ENCODE peak calls at places on chromosomes 13 and 19, in six cellular contexts. J is CD4-positive, alpha-beta memory T cell; E is breast epithelium; D is tibial nerve; V is uterus; U is fibroblast of lung. T is an unnamed sample. For H3K36me3, H3K27me3 and H3K4me1, the result is how much of the 10 kb centered on the place peaks cover.

GRCh38 chr19:24073807-24074206 is 13.2 kb upstream of the ZNF254 start:
- DNase-seq in U (no peak), D (no peak), E (no peak), J (no peak), V (no peak), T (no peak)

GRCh38 chr13:30479590-30480219 is 14.0 kb upstream of the HMGB1 start:
- DNase-seq in V (no peak), E (no peak), J (no peak), U (no peak), D (no peak), T (no peak)

GRCh38 chr13:50400930-50401553 is 385.8 kb downstream of the KCNRG start:
- DNase-seq in U (peak), V (no peak), E (no peak), D (no peak), J (no peak), T (peak)

GRCh38 chr19:18839465-18840287 is 7.9 kb downstream of the UPF1 start:
- DNase-seq in E (no peak), V (no peak), U (peak), J (no peak), D (no peak), T (no peak)

GRCh38 chr19:10568444-10568825 is 344 bp downstream of the CDKN2D start:
- DNase-seq in E (peak), D (no peak), J (no peak), U (no peak), V (no peak), T (no peak)

GRCh38 chr19:2693492-2693891 is 9.0 kb downstream of the GNG7 start:
- DNase-seq in U (no peak), V (no peak), D (no peak), J (no peak), E (no peak), T (no peak)

GRCh38 chr19:3984584-3984907 is 717 bp downstream of the EEF2 start:
- DNase-seq in E (peak), V (no peak), J (no peak), D (no peak), U (no peak), T (no peak)

GRCh38 chr19:35704218-35704617 is at the start of gene ZBTB32:
- DNase-seq in D (no peak), E (no peak), V (no peak), U (peak), J (no peak), T (peak)

GRCh38 chr13:49774376-49775005 is 18.0 kb downstream of the KPNA3 start:
- DNase-seq in E (no peak), J (no peak), D (no peak), U (no peak), V (no peak), T (no peak)

GRCh38 chr13:28478127-28478526 is 16.8 kb downstream of the FLT1 start:
- DNase-seq in U (peak), D (no peak), J (no peak), E (no peak), V (no peak), T (no peak)

GRCh38 chr19:36041831-36042230 is 9.2 kb upstream of the CLIP3 start:
- DNase-seq in U (peak), J (no peak), V (peak), E (no peak), D (no peak), T (no peak)

GRCh38 chr13:21674271-21675009 is 3.6 kb downstream of the FGF9 start:
- DNase-seq in E (no peak), V (no peak), J (peak), D (no peak), U (no peak), T (no peak)

GRCh38 chr19:39430675-39431593 is 4.8 kb downstream of the RPS16 start:
- DNase-seq in J (peak), E (no peak), D (no peak), U (peak), V (no peak), T (peak)

GRCh38 chr19:17677002-17677401 is 11.2 kb downstream of the UNC13A start:
- DNase-seq in J (no peak), E (no peak), U (no peak), D (no peak), V (no peak), T (no peak)

GRCh38 chr13:80340643-80341097 is 256 bp downstream of the SPRY2 start:
- DNase-seq in U (peak), V (no peak), E (peak), D (peak), J (no peak), T (no peak)

GRCh38 chr19:11578342-11579142 is 1.1 kb upstream of the ACP5 start:
- DNase-seq in U (peak), J (peak), D (peak), V (peak), E (peak), T (peak)

GRCh38 chr13:92966900-92967299 is 259.7 kb upstream of the GPC6 start:
- DNase-seq in U (no peak), J (no peak), V (no peak), E (no peak), D (no peak), T (no peak)

GRCh38 chr13:44578064-44578394 is 1.9 kb upstream of the TSC22D1 start:
- DNase-seq in J (no peak), E (no peak), V (no peak), U (peak), D (peak), T (peak)

GRCh38 chr13:97012251-97013048 is 18.2 kb upstream of the OXGR1 start:
- DNase-seq in J (no peak), V (no peak), E (no peak), D (no peak), U (no peak), T (no peak)

GRCh38 chr13:98509271-98510155 is 67.4 kb downstream of the STK24 start:
- DNase-seq in E (no peak), J (peak), U (peak), V (no peak), D (peak), T (peak)

GRCh38 chr19:19816679-19817078 is 4.9 kb downstream of the ZNF506 start:
- DNase-seq in E (no peak), U (no peak), J (no peak), D (no peak), V (peak), T (no peak)

GRCh38 chr13:20686167-20686566 is 17.3 kb upstream of the IL17D start:
- DNase-seq in D (no peak), J (no peak), E (no peak), U (no peak), V (no peak), T (no peak)

GRCh38 chr19:48444129-48444932 is 1.5 kb upstream of the GRWD1 start:
- DNase-seq in J (no peak), U (no peak), D (no peak), V (peak), E (no peak), T (no peak)

GRCh38 chr13:61728468-61728867 is 312.8 kb upstream of the PCDH20 start:
- DNase-seq in U (peak), J (no peak), D (no peak), E (no peak), V (no peak), T (peak)

GRCh38 chr19:2798733-2799132 is 13.4 kb downstream of the THOP1 start:
- DNase-seq in D (no peak), J (no peak), E (no peak), V (no peak), U (no peak), T (no peak)

GRCh38 chr13:20130652-20131051 is 30.2 kb downstream of the GJA3 start:
- DNase-seq in D (no peak), U (no peak), J (no peak), V (no peak), E (no peak), T (no peak)

GRCh38 chr13:71867101-71867814 is at the start of gene DACH1:
- DNase-seq in J (no peak), E (no peak), V (peak), U (peak), D (peak), T (peak)

GRCh38 chr19:33778089-33778791 is 18.4 kb upstream of the KCTD15 start:
- DNase-seq in V (peak), J (peak), E (peak), U (peak), D (peak), T (peak)

GRCh38 chr19:41339936-41340335 is 13.8 kb downstream of the TGFB1 start:
- DNase-seq in U (no peak), J (no peak), E (no peak), V (no peak), D (no peak), T (no peak)

GRCh38 chr19:19743176-19743575 is 10.3 kb upstream of the ZNF14 start:
- DNase-seq in D (no peak), J (no peak), U (no peak), E (no peak), V (no peak), T (no peak)

GRCh38 chr19:22602631-22603272 is 31.4 kb upstream of the ZNF492 start:
- DNase-seq in E (no peak), V (no peak), J (no peak), D (no peak), U (no peak), T (no peak)

GRCh38 chr13:22176968-22177545 is 506.2 kb downstream of the FGF9 start:
- DNase-seq in U (peak), D (no peak), J (no peak), V (no peak), E (no peak), T (peak)

GRCh38 chr13:38543561-38543960 is 143.3 kb upstream of the FREM2 start:
- DNase-seq in V (no peak), J (no peak), E (no peak), U (no peak), D (no peak), T (no peak)

GRCh38 chr19:33819875-33820781 is 23.5 kb downstream of the KCTD15 start:
- DNase-seq in U (peak), J (peak), V (peak), D (peak), E (peak), T (no peak)

GRCh38 chr19:57191141-57192063 is at the start of gene ZNF264:
- DNase-seq in V (peak), E (peak), U (peak), J (peak), D (peak), T (peak)

GRCh38 chr13:82565191-82565590 is 1317.1 kb downstream of the SLITRK1 start:
- DNase-seq in E (no peak), J (no peak), U (no peak), D (no peak), V (no peak), T (no peak)

GRCh38 chr13:82566864-82567263 is 1315.4 kb downstream of the SLITRK1 start:
- DNase-seq in U (no peak), E (no peak), V (no peak), J (no peak), D (no peak), T (no peak)

GRCh38 chr13:82571653-82572052 is 1310.6 kb downstream of the SLITRK1 start:
- DNase-seq in D (no peak), U (no peak), V (no peak), J (no peak), E (no peak), T (peak)

GRCh38 chr13:82569581-82569980 is 1312.7 kb downstream of the SLITRK1 start:
- DNase-seq in J (no peak), V (no peak), U (no peak), E (no peak), D (no peak), T (no peak)
- H3K36me3 ChIP-seq in J (under half), V (under half), U (under half), E (under half), D (under half), T (under half)

GRCh38 chr13:45691667-45692066 is 10.5 kb upstream of the CBY2 start:
- DNase-seq in J (no peak), E (no peak), U (no peak), D (no peak), V (no peak), T (no peak)
- H3K27me3 ChIP-seq in J (under half), E (under half), U (under half), D (under half), V (under half), T (under half)

GRCh38 chr19:7705387-7706187 is 3.7 kb upstream of the FCER2 start:
- DNase-seq in U (no peak), V (no peak), E (peak), J (peak), D (peak), T (no peak)

GRCh38 chr19:7706662-7707454 is 4.9 kb upstream of the FCER2 start:
- DNase-seq in J (no peak), U (no peak), E (no peak), D (peak), V (no peak), T (no peak)

GRCh38 chr19:7710616-7711015 is 8.7 kb upstream of the FCER2 start:
- DNase-seq in E (no peak), J (no peak), U (no peak), D (no peak), V (no peak), T (no peak)

GRCh38 chr19:7706188-7706530 is 4.2 kb upstream of the FCER2 start:
- DNase-seq in J (no peak), D (no peak), U (no peak), E (no peak), V (no peak), T (no peak)

GRCh38 chr19:7709932-7710460 is 8.1 kb upstream of the FCER2 start:
- DNase-seq in V (no peak), D (no peak), E (no peak), U (no peak), J (no peak), T (no peak)
- H3K4me1 ChIP-seq in V (under half), D (under half), E (under half), U (under half), J (under half), T (under half)

DNA sequence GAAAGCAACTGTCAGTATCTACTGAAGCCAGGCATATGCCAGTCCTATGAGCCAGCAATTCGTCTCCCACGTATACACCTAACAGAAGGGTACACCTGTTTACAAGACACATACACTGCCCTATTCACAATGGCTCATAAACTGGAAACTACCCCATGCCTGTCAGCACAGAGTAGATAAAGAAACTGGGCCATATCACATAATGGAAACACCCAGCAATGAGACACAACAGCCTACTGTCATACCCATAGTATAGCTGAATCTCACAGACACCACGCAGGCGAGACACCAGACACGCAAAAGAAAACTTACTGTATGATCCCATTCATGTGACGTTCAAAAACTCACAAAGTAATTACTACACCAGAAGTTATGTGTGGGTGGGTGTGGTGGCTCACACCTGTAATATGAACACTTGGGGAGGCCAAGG is 15.7 kb downstream of the NOSIP start:
- DNase-seq in U (no peak), D (no peak), V (no peak), E (no peak), J (peak), T (no peak)
- H3K36me3 ChIP-seq in U (under half), D (under half), V (under half), E (under half), J (under half), T (under half)

GRCh38 chr19:15255359-15255990 is 23.2 kb upstream of the EPHX3 start:
- DNase-seq in E (no peak), D (no peak), J (no peak), U (no peak), V (no peak), T (no peak)
- H3K27me3 ChIP-seq in E (under half), D (under half), J (under half), U (under half), V (under half), T (under half)

GRCh38 chr19:1271528-1272422 is 2.6 kb downstream of the CIRBP start:
- DNase-seq in E (no peak), V (no peak), U (no peak), D (no peak), J (no peak), T (no peak)
- H3K4me1 ChIP-seq in E (half or more), V (under half), U (under half), D (half or more), J (half or more), T (under half)